ENCODE peak calls at places on chromosomes 13 and 19, in four cellular contexts. One of them, this sample, is unnamed.

GRCh38 chr13:23504188-23504587 is 66.0 kb upstream of the TNFRSF19 start:
- DNase-seq in lower leg skin: no peak
- DNase-seq in ascending aorta: no peak
- DNase-seq in GM12865: no peak
- DNase-seq in this sample: no peak

GRCh38 chr13:85650613-85651012 is 148.6 kb downstream of the SLITRK6 start:
- DNase-seq in GM12865: no peak
- DNase-seq in ascending aorta: no peak
- DNase-seq in lower leg skin: no peak
- DNase-seq in this sample: no peak

GRCh38 chr19:40216013-40216776 is 2.0 kb downstream of the TTC9B start:
- DNase-seq in ascending aorta: no peak
- DNase-seq in GM12865: no peak
- DNase-seq in lower leg skin: no peak
- DNase-seq in this sample: no peak

GRCh38 chr13:94595006-94595942 is 678 bp downstream of the TGDS start:
- DNase-seq in ascending aorta: no peak
- DNase-seq in lower leg skin: no peak
- DNase-seq in GM12865: peak
- DNase-seq in this sample: no peak

GRCh38 chr13:100490692-100491091 is 97.9 kb downstream of the GGACT start:
- DNase-seq in ascending aorta: no peak
- DNase-seq in GM12865: no peak
- DNase-seq in lower leg skin: peak
- DNase-seq in this sample: no peak

GRCh38 chr13:97279913-97280312 is 57.8 kb downstream of the MBNL2 start:
- DNase-seq in GM12865: no peak
- DNase-seq in lower leg skin: no peak
- DNase-seq in ascending aorta: no peak
- DNase-seq in this sample: no peak

GRCh38 chr13:94128430-94128829 is 351.1 kb downstream of the DCT start:
- DNase-seq in ascending aorta: peak
- DNase-seq in GM12865: no peak
- DNase-seq in lower leg skin: no peak
- DNase-seq in this sample: no peak

GRCh38 chr13:46202956-46203355 is 8.8 kb upstream of the LRRC63 start:
- DNase-seq in lower leg skin: no peak
- DNase-seq in GM12865: no peak
- DNase-seq in ascending aorta: no peak
- DNase-seq in this sample: no peak

GRCh38 chr13:44575741-44576395 is at the start of gene TSC22D1:
- DNase-seq in lower leg skin: peak
- DNase-seq in GM12865: peak
- DNase-seq in ascending aorta: peak
- DNase-seq in this sample: no peak

GRCh38 chr19:5914358-5914774 is 312 bp downstream of the CAPS start:
- DNase-seq in ascending aorta: no peak
- DNase-seq in lower leg skin: no peak
- DNase-seq in GM12865: no peak
- DNase-seq in this sample: no peak

GRCh38 chr13:47287291-47287751 is 390.5 kb upstream of the HTR2A start:
- DNase-seq in ascending aorta: no peak
- DNase-seq in lower leg skin: no peak
- DNase-seq in GM12865: no peak
- DNase-seq in this sample: peak

GRCh38 chr13:101331731-101332130 is 84.6 kb downstream of the NALCN start:
- DNase-seq in ascending aorta: no peak
- DNase-seq in lower leg skin: no peak
- DNase-seq in GM12865: no peak
- DNase-seq in this sample: no peak

GRCh38 chr13:41458187-41458938 is 1.0 kb downstream of the RGCC start:
- DNase-seq in ascending aorta: no peak
- DNase-seq in lower leg skin: no peak
- DNase-seq in GM12865: peak
- DNase-seq in this sample: no peak

GRCh38 chr19:45922281-45922680 is 7.7 kb upstream of the NANOS2 start:
- DNase-seq in ascending aorta: no peak
- DNase-seq in lower leg skin: no peak
- DNase-seq in GM12865: peak
- DNase-seq in this sample: no peak

GRCh38 chr13:31044658-31045620 is 112.5 kb downstream of the TEX26 start:
- DNase-seq in lower leg skin: peak
- DNase-seq in GM12865: peak
- DNase-seq in ascending aorta: peak
- DNase-seq in this sample: no peak

GRCh38 chr19:32189956-32190706 is 155.3 kb upstream of the ZNF507 start:
- DNase-seq in lower leg skin: peak
- DNase-seq in ascending aorta: no peak
- DNase-seq in GM12865: no peak
- DNase-seq in this sample: no peak

GRCh38 chr19:3908266-3909054 is 24.4 kb upstream of the NMRK2 start:
- DNase-seq in GM12865: no peak
- DNase-seq in lower leg skin: no peak
- DNase-seq in ascending aorta: no peak
- DNase-seq in this sample: no peak

GRCh38 chr13:63389756-63390155 is 1974.1 kb upstream of the PCDH20 start:
- DNase-seq in lower leg skin: no peak
- DNase-seq in GM12865: no peak
- DNase-seq in ascending aorta: no peak
- DNase-seq in this sample: no peak

GRCh38 chr13:40666905-40667621 is 622 bp upstream of the FOXO1 start:
- DNase-seq in lower leg skin: peak
- DNase-seq in GM12865: no peak
- DNase-seq in ascending aorta: peak
- DNase-seq in this sample: no peak

GRCh38 chr19:33906578-33907335 is 110.1 kb downstream of the KCTD15 start:
- DNase-seq in lower leg skin: no peak
- DNase-seq in GM12865: no peak
- DNase-seq in ascending aorta: no peak
- DNase-seq in this sample: no peak

GRCh38 chr19:41774515-41774980 is 19.2 kb downstream of the CEACAM6 start:
- DNase-seq in GM12865: no peak
- DNase-seq in ascending aorta: no peak
- DNase-seq in lower leg skin: no peak
- DNase-seq in this sample: no peak

GRCh38 chr13:30375436-30375835 is 46.9 kb upstream of the UBE2L5 start:
- DNase-seq in lower leg skin: peak
- DNase-seq in ascending aorta: no peak
- DNase-seq in GM12865: peak
- DNase-seq in this sample: no peak

GRCh38 chr13:89982406-89983085 is 1364.9 kb upstream of the MIR17HG start:
- DNase-seq in GM12865: no peak
- DNase-seq in ascending aorta: no peak
- DNase-seq in lower leg skin: no peak
- DNase-seq in this sample: no peak

GRCh38 chr19:49691243-49692101 is 556 bp downstream of the CPT1C start:
- DNase-seq in lower leg skin: no peak
- DNase-seq in ascending aorta: no peak
- DNase-seq in GM12865: peak
- DNase-seq in this sample: no peak

GRCh38 chr13:75180805-75181455 is 301.0 kb downstream of the TBC1D4 start:
- DNase-seq in lower leg skin: no peak
- DNase-seq in GM12865: no peak
- DNase-seq in ascending aorta: no peak
- DNase-seq in this sample: no peak

GRCh38 chr19:34386645-34387445 is 17.4 kb upstream of the PDCD2L start:
- DNase-seq in lower leg skin: no peak
- DNase-seq in GM12865: no peak
- DNase-seq in ascending aorta: no peak
- DNase-seq in this sample: no peak

GRCh38 chr19:39563408-39563807 is 23.4 kb upstream of the EID2 start:
- DNase-seq in lower leg skin: no peak
- DNase-seq in GM12865: no peak
- DNase-seq in ascending aorta: no peak
- DNase-seq in this sample: no peak

GRCh38 chr19:16470911-16471811 is 609 bp downstream of the EPS15L1 start:
- DNase-seq in GM12865: peak
- DNase-seq in ascending aorta: no peak
- DNase-seq in lower leg skin: peak
- DNase-seq in this sample: no peak

GRCh38 chr19:4015705-4016402 is 8.3 kb downstream of the PIAS4 start:
- DNase-seq in ascending aorta: no peak
- DNase-seq in lower leg skin: no peak
- DNase-seq in GM12865: no peak
- DNase-seq in this sample: no peak

GRCh38 chr13:48979892-48980291 is 4.2 kb downstream of the FNDC3A start:
- DNase-seq in lower leg skin: no peak
- DNase-seq in ascending aorta: no peak
- DNase-seq in GM12865: peak
- DNase-seq in this sample: no peak

GRCh38 chr19:40411125-40411842 is 1.9 kb downstream of the PRX start:
- DNase-seq in ascending aorta: no peak
- DNase-seq in lower leg skin: no peak
- DNase-seq in GM12865: peak
- DNase-seq in this sample: no peak

GRCh38 chr19:32812036-32812435 is 57.5 kb downstream of the SLC7A9 start:
- DNase-seq in lower leg skin: no peak
- DNase-seq in ascending aorta: no peak
- DNase-seq in GM12865: no peak
- DNase-seq in this sample: no peak

GRCh38 chr13:38803566-38803965 is 116.7 kb downstream of the FREM2 start:
- DNase-seq in ascending aorta: no peak
- DNase-seq in lower leg skin: no peak
- DNase-seq in GM12865: no peak
- DNase-seq in this sample: no peak

DNA sequence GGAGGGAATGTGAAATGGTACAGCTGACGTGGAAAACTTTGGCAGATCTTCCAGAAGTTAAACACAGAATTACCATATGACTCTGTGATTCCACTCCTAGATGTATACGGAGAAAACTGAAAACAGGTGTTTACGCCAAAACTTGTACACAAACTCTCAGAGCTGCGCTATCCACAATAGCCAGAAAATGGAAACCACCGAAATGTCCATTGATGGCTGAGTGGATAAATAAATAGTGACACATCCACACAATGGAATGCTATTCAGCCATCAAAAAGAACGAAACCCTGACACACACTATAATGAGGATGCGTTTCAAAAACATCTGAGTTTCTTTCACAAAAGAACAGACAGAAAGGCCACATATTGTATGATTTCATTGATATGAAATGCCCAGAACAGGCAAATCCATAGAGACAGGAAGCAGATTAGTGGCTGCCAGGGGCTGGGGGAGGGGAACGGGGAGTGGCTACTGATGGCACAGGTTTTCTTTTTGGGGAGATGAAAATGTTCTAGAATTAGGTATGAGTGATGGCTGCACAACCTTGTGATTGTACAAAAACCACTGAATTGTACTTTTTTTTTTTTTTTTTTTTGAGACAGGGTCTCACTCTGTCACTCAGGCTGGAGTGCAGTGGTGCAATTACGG is 33.0 kb downstream of the IL12RB1 start:
- DNase-seq in GM12865: no peak
- DNase-seq in ascending aorta: peak
- DNase-seq in lower leg skin: no peak
- DNase-seq in this sample: no peak
- H3K4me3 ChIP-seq in GM12865: no peak
- H3K4me3 ChIP-seq in ascending aorta: no peak
- H3K4me3 ChIP-seq in lower leg skin: no peak
- H3K4me3 ChIP-seq in this sample: no peak

DNA sequence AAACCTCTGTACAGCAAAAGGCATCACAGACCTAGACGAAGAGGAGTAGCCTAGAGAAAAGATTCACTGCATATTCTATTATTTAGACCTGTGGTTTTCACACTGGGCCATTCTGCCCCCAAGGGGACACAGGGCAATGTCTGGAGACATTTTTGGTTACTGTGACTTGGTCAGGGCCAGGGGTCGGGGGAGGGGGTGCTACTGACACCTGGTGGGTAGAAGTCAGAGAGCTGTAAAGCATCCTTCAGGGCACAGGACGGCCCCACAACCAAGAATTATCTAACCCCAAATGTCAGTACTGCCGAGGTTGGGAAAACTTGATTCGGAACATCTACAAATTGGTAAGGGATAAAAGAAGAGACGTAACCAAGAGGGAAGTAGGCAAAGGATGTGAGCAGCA is 11.3 kb downstream of the ELAVL1 start:
- DNase-seq in GM12865: no peak
- DNase-seq in ascending aorta: no peak
- DNase-seq in lower leg skin: no peak
- DNase-seq in this sample: no peak
- TF ChIP-seq CTCF in GM12865: peak
- TF ChIP-seq CTCF in ascending aorta: no peak
- TF ChIP-seq CTCF in lower leg skin: no peak
- TF ChIP-seq CTCF in this sample: no peak

GRCh38 chr19:47473336-47473735 is 1.6 kb upstream of the SLC8A2 start:
- DNase-seq in ascending aorta: no peak
- DNase-seq in GM12865: no peak
- DNase-seq in lower leg skin: no peak
- DNase-seq in this sample: no peak

GRCh38 chr19:47471733-47472457 is at the start of gene SLC8A2:
- DNase-seq in GM12865: peak
- DNase-seq in ascending aorta: peak
- DNase-seq in lower leg skin: no peak
- DNase-seq in this sample: peak

GRCh38 chr19:47469719-47470118 is 2.0 kb downstream of the SLC8A2 start:
- DNase-seq in lower leg skin: no peak
- DNase-seq in GM12865: no peak
- DNase-seq in ascending aorta: no peak
- DNase-seq in this sample: no peak

GRCh38 chr19:47470447-47471195 is 1.1 kb downstream of the SLC8A2 start:
- DNase-seq in ascending aorta: no peak
- DNase-seq in GM12865: no peak
- DNase-seq in lower leg skin: no peak
- DNase-seq in this sample: no peak

GRCh38 chr19:47471381-47471732 is 336 bp downstream of the SLC8A2 start:
- DNase-seq in lower leg skin: no peak
- DNase-seq in GM12865: no peak
- DNase-seq in ascending aorta: no peak
- DNase-seq in this sample: no peak
- H3K4me3 ChIP-seq in lower leg skin: no peak
- H3K4me3 ChIP-seq in GM12865: no peak
- H3K4me3 ChIP-seq in ascending aorta: no peak
- H3K4me3 ChIP-seq in this sample: no peak

DNA sequence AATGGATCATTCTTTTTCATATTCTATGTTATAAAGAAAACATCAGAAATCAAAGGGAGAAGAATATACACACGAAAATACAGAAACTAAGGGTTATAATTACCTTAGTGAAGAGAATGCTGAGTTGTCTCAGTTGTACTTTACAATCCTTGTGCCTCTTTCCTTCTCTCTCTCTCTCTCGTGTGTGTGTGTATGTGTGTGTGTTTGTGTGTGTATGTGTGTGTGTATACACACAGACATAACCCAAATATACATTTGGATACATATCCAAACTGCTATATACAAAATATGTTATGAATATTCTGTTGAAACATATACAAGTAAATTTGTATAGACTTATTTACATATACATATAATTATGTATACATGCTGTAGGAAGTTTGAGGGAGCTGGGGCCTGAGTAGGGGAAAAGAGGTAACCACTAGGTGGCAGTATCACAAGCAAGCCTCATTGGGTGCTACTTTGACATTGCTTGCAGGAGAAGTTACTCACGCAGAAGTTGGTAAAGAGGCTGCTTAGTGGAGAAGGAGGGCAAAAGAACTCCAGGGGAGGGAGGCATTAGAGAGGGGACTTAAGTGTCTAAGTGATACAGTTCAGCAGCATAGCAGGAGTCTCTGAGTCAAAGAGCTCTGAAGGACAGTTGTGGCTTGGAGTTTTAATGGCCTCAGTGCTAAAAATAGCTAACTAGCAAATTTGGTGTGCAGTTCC is 465.1 kb upstream of the PCDH20 start:
- DNase-seq in lower leg skin: no peak
- DNase-seq in ascending aorta: no peak
- DNase-seq in GM12865: peak
- DNase-seq in this sample: no peak
- TF ChIP-seq CTCF in lower leg skin: no peak
- TF ChIP-seq CTCF in ascending aorta: no peak
- TF ChIP-seq CTCF in GM12865: peak
- TF ChIP-seq CTCF in this sample: no peak